ENCODE peak calls at places on chromosomes 12 and 14, in eight cellular contexts. J is activated T-cell treated with anti-CD3 and anti-CD28 coated beads for 1 hour, C is Right ventricle myocardium superior, H is astrocyte of the cerebellum, T is SHP77, G is cardiac fibroblast, K is foreskin fibroblast, I is HTR-8/SVneo. E is an unnamed sample.

GRCh38 chr12:45839917-45840316 is 110.4 kb downstream of the ARID2 start:
- DNase-seq in G (no peak), C (no peak), H (no peak), K (no peak), J (no peak), I (no peak), T (no peak), E (no peak)

GRCh38 chr12:109273354-109273753 is 35.7 kb downstream of the FOXN4 start:
- DNase-seq in K (no peak), C (no peak), G (no peak), J (no peak), H (no peak), T (peak; percentile 15), I (no peak), E (peak; percentile 85)

GRCh38 chr14:89444044-89444443 is 27.0 kb upstream of the FOXN3 start:
- DNase-seq in T (no peak), I (no peak), K (no peak), H (no peak), G (peak; percentile 48), J (no peak), C (no peak), E (no peak)

GRCh38 chr12:101594700-101595099 is at the start of gene MYBPC1:
- DNase-seq in K (no peak), G (no peak), T (no peak), H (no peak), C (no peak), J (no peak), I (no peak), E (no peak)

GRCh38 chr14:66244834-66245233 is 241.3 kb upstream of the CCDC196 start:
- DNase-seq in C (no peak), T (no peak), K (no peak), I (no peak), G (no peak), H (no peak), J (no peak), E (no peak)

GRCh38 chr12:91205791-91206190 is 23.2 kb upstream of the DCN start:
- DNase-seq in T (no peak), J (no peak), C (no peak), G (no peak), H (no peak), I (peak; percentile 7), K (no peak), E (no peak)

GRCh38 chr14:64800000-64800399 is 79.7 kb downstream of the SPTB start:
- DNase-seq in C (peak; percentile 65), H (no peak), G (peak; percentile 63), I (peak; percentile 81), T (no peak), K (peak; percentile 30), J (no peak), E (no peak)

GRCh38 chr14:77296906-77297305 is 23.8 kb downstream of the POMT2 start:
- DNase-seq in H (no peak), I (no peak), T (no peak), C (no peak), G (no peak), K (no peak), J (no peak), E (no peak)

GRCh38 chr12:106304001-106304421 is 1.5 kb downstream of the TCP11L2 start:
- DNase-seq in K (no peak), H (no peak), G (no peak), C (no peak), T (no peak), I (no peak), J (no peak), E (no peak)

GRCh38 chr14:36524874-36525745 is 5.1 kb upstream of the NKX2-1 start:
- DNase-seq in J (no peak), H (no peak), T (no peak), K (no peak), G (no peak), C (no peak), I (peak; percentile 53), E (peak; percentile 82)

GRCh38 chr12:25840678-25841077 is 117.8 kb upstream of the RASSF8 start:
- DNase-seq in I (no peak), J (no peak), C (no peak), G (peak; percentile 90), T (no peak), H (peak; percentile 9), K (peak; percentile 39), E (no peak)

GRCh38 chr12:121579190-121579791 is 1.5 kb downstream of the KDM2B start:
- DNase-seq in C (peak; percentile 57), H (no peak), T (no peak), J (peak; percentile 19), I (no peak), G (peak; percentile 17), K (no peak), E (no peak)

GRCh38 chr14:49982522-49982951 is 89.7 kb downstream of the ARF6 start:
- DNase-seq in G (peak; percentile 99), C (no peak), K (peak; percentile 94), J (no peak), H (peak; percentile 84), T (no peak), I (no peak), E (no peak)

GRCh38 chr12:108839011-108839889 is 18.1 kb downstream of the SSH1 start:
- DNase-seq in K (peak; percentile 93), I (no peak), C (peak; percentile 68), T (no peak), G (peak; percentile 76), J (no peak), H (no peak), E (no peak)

GRCh38 chr12:122785503-122785902 is 11.1 kb downstream of the CCDC62 start:
- DNase-seq in C (no peak), J (no peak), K (no peak), T (no peak), H (no peak), G (no peak), I (no peak), E (no peak)

GRCh38 chr12:28941248-28941647 is 207.8 kb upstream of the FAR2 start:
- DNase-seq in I (no peak), K (no peak), J (no peak), C (no peak), T (no peak), H (no peak), G (peak; percentile 60), E (no peak)

GRCh38 chr12:126447346-126447745 is 1382.1 kb downstream of the AACS start:
- DNase-seq in J (no peak), I (no peak), C (no peak), T (no peak), G (no peak), H (no peak), K (no peak), E (no peak)

GRCh38 chr14:53016491-53016890 is 65.6 kb upstream of the FERMT2 start:
- DNase-seq in G (peak; percentile 67), K (no peak), H (no peak), I (no peak), T (no peak), J (no peak), C (no peak), E (no peak)

GRCh38 chr14:20177433-20177974 is 13.2 kb upstream of the OR11G2 start:
- DNase-seq in J (no peak), K (no peak), T (no peak), C (no peak), H (no peak), G (no peak), I (no peak), E (no peak)

GRCh38 chr12:54991992-54992377 is 7.4 kb upstream of the TESPA1 start:
- DNase-seq in J (no peak), G (no peak), C (no peak), H (no peak), I (no peak), T (no peak), K (no peak), E (no peak)

GRCh38 chr14:105473677-105474477 is 744 bp upstream of the CRIP2 start:
- DNase-seq in I (peak; percentile 81), H (peak; percentile 74), C (peak; percentile 97), G (peak; percentile 86), J (peak; percentile 71), K (peak; percentile 47), T (peak; percentile 71), E (peak; percentile 96)

GRCh38 chr12:60168441-60168840 is 572.6 kb downstream of the SLC16A7 start:
- DNase-seq in C (no peak), G (peak; percentile 41), I (no peak), T (peak; percentile 34), K (no peak), H (no peak), J (no peak), E (no peak)

GRCh38 chr12:73112035-73112816 is 840.1 kb downstream of the TRHDE start:
- DNase-seq in T (no peak), K (no peak), I (no peak), H (no peak), C (no peak), G (no peak), J (no peak), E (no peak)

GRCh38 chr12:108634225-108634795 is 616 bp upstream of the SELPLG start:
- DNase-seq in T (peak; percentile 85), C (no peak), G (no peak), I (no peak), H (no peak), K (no peak), J (no peak), E (no peak)

GRCh38 chr12:28961948-28962384 is 187.1 kb upstream of the FAR2 start:
- DNase-seq in J (no peak), T (no peak), G (peak; percentile 58), C (no peak), I (no peak), H (no peak), K (no peak), E (no peak)

GRCh38 chr14:70726651-70727375 is 82.5 kb downstream of the MAP3K9 start:
- DNase-seq in K (no peak), T (no peak), H (no peak), G (no peak), C (no peak), I (no peak), J (no peak), E (no peak)

GRCh38 chr12:49296836-49297694 is 2.1 kb downstream of the PRPH start:
- DNase-seq in I (peak; percentile 81), T (no peak), H (no peak), C (no peak), K (no peak), G (no peak), J (no peak), E (no peak)

E was measured in H1.